ENCODE peak calls at places on chromosome 9, in five cellular contexts. C is left ventricle myocardium inferior, D is A549, H is GM13976, Z is GM23338. O is an unnamed sample.

GRCh38 chr9:5708414-5708813 is 79.5 kb downstream of the RIC1 start:
- DNase-seq in C (no peak), D (no peak), H (no peak), Z (no peak), O (no peak)

GRCh38 chr9:87336914-87337333 is 160.7 kb upstream of the DAPK1 start:
- DNase-seq in C (no peak), D (peak), H (peak), Z (peak), O (no peak)

GRCh38 chr9:101027733-101028345 is 688 bp upstream of the PLPPR1 start:
- DNase-seq in C (no peak), D (no peak), H (no peak), Z (no peak), O (no peak)

GRCh38 chr9:35814106-35814840 is 569 bp downstream of the HINT2 start:
- DNase-seq in C (peak), D (peak), H (peak), Z (peak), O (peak)

GRCh38 chr9:119559056-119559455 is 189.8 kb upstream of the BRINP1 start:
- DNase-seq in C (no peak), D (no peak), H (no peak), Z (no peak), O (no peak)

GRCh38 chr9:76516350-76516749 is 57.4 kb downstream of the GCNT1 start:
- DNase-seq in C (no peak), D (no peak), H (no peak), Z (no peak), O (no peak)

GRCh38 chr9:15295761-15296405 is 11.1 kb downstream of the TTC39B start:
- DNase-seq in C (no peak), D (peak), H (peak), Z (no peak), O (no peak)

GRCh38 chr9:92682269-92682668 is 12.3 kb upstream of the IPPK start:
- DNase-seq in C (no peak), D (no peak), H (no peak), Z (no peak), O (no peak)

GRCh38 chr9:130050472-130050871 is 3.2 kb upstream of the GPR107 start:
- DNase-seq in C (no peak), D (no peak), H (no peak), Z (no peak), O (no peak)

GRCh38 chr9:93308676-93309075 is 124.7 kb downstream of the WNK2 start:
- DNase-seq in C (no peak), D (no peak), H (no peak), Z (no peak), O (no peak)

GRCh38 chr9:32875242-32875641 is 91.9 kb downstream of the TMEM215 start:
- DNase-seq in C (no peak), D (no peak), H (no peak), Z (no peak), O (no peak)

DNA sequence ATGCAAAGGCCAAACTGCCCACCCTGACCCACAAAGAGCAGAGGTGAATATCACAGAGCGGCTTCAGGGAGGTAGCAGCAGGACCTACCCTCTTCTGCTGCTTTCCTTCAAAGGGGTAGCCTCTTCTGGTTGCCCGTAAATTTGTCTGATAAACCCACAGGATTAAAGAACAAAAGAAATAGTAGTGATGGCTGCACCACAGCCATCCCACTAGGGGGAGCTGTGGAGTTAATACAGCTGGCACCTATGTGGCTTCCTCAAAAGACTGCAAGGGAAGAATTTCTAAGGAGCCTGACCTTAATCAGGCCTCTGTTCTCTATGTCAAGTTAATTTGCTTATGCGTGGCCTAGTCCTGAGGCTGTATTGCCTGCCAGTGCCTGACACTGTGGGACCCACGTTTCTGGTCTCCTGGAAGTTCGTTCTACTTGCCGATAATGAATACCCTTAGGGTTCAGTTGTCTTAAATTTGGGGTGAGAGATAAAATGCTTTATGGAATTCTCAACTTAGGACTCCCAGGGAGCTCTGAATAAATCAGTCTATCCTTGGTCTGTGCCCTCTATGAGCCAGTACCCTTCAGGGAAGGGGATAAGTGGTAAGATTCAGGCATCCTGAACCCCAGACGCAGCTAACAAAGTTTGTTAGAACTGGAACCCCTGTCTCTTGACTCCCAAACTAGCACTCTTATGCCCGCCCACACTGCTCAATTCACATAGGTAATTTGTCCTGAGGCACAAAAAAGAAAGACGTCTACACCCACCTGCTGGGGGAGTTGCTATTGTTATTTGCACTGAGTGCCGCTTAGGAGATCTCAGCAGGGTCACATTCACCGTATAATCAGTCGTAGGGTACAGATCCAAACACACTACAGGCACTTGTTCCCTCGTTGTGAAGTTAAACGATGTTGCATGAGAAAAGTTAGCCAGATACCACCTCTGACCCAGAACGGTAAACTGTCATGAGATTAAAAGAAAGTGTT is 77.1 kb downstream of the SUSD1 start:
- DNase-seq in C (peak), D (peak), H (peak), Z (peak), O (no peak)
- TF ChIP-seq CTCF in C (peak), D (peak), H (peak), Z (peak), O (peak)

DNA sequence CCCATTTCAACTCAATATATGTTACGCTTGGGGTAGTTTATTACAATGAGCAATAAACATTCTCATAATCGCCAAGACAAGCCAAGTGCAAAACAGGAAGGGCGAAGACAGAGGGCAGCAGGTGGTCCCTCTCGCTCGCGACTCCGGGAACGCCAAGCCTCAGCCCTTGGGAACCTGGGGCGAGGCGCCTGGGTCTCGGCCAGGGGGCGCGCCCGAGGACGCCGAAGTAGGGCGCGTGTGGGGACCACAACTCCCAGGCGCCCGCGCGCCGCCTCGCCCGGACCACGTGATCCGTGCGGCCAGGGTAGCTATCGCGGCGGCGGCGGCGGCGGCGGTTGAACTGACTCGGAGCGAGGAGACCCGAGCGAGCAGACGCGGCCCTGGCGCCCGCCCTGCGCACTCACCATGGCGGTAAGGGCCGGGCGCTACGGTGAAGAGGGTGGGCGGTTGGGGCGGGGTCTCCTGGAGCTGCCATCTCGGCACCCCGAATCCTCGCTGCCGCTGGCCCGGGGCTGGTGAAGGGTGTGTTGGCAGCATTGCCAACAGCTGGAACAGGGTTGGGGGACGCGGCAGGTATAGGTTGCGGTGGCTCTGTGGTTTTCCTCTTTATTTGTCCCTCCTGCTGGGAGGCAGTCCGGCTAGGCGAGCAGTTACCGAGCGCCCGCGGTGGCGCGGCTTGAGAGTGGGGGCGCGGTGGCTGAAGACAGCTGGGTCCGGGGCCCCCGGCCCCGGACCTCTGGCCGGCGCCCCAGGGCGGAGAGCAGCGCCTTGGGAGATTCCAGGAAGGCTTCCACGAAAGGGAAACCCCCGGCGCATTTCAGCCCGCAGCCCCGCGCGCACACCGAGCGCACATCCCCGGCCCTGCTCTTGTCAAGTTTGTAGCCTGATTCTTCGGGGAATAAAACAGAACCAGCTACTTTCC is at the start of gene SLC31A2:
- DNase-seq in C (peak), D (peak), H (peak), Z (peak), O (peak)
- TF ChIP-seq CTCF in C (peak), D (peak), H (peak), Z (peak), O (no peak)

GRCh38 chr9:69204378-69204777 is 30.3 kb downstream of the TJP2 start:
- DNase-seq in C (no peak), D (no peak), H (no peak), Z (no peak), O (no peak)

GRCh38 chr9:69206047-69206446 is 32.0 kb downstream of the TJP2 start:
- DNase-seq in C (no peak), D (no peak), H (no peak), Z (no peak), O (no peak)

GRCh38 chr9:69204869-69205268 is 30.8 kb downstream of the TJP2 start:
- DNase-seq in C (peak), D (no peak), H (no peak), Z (peak), O (no peak)

GRCh38 chr9:69211424-69212036 is 37.5 kb downstream of the TJP2 start:
- DNase-seq in C (no peak), D (no peak), H (no peak), Z (no peak), O (no peak)

GRCh38 chr9:69207503-69207902 is 33.4 kb downstream of the TJP2 start:
- DNase-seq in C (peak), D (no peak), H (no peak), Z (peak), O (no peak)
- TF ChIP-seq CTCF in C (peak), D (no peak), H (no peak), Z (peak), O (no peak)

DNA sequence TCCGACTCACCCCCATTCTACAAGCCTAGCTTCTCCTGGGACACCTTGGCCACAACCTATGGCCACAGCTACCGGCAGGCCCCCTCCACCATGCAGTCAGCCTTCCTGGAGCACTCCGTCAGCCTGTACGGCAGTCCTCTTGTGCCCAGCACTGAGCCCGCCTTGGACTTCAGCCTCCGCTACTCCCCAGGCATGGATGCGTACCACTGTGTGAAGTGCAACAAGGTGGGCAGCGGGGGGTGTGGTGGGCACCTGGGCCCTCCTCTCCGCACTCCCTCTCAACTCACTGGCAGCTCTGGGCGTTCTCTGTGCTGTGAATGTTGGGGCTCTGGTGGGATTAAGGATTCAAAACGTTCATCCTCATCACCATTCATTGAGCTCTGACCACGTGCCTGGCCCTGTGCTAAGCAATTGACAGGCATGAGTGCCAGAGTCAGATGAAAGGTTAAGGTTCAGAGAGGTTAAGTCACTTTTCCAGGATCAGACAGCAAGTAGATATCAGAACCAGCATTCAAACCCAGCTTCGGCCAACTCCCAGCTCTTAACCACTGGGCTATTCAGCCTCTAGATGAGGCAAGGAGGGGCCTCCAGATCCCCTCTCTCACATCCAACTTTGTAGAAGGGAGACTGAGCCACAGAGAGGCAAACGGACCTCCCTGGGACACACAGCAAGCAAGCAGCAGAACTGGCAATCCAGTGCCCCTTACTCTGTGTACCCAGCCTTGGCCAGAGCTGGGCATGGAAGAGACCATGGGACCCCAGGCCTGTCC is 9.9 kb downstream of the GFI1B start:
- DNase-seq in C (no peak), D (no peak), H (no peak), Z (no peak), O (no peak)
- TF ChIP-seq CTCF in C (no peak), D (no peak), H (no peak), Z (no peak), O (no peak)

GRCh38 chr9:7360513-7360912 is 439.1 kb downstream of the DMAC1 start:
- DNase-seq in C (no peak), D (no peak), H (no peak), Z (peak), O (no peak)

GRCh38 chr9:7354704-7355103 is 444.9 kb downstream of the DMAC1 start:
- DNase-seq in C (no peak), D (no peak), H (no peak), Z (no peak), O (no peak)

GRCh38 chr9:7363777-7364477 is 435.7 kb downstream of the DMAC1 start:
- DNase-seq in C (no peak), D (no peak), H (no peak), Z (peak), O (no peak)

DNA sequence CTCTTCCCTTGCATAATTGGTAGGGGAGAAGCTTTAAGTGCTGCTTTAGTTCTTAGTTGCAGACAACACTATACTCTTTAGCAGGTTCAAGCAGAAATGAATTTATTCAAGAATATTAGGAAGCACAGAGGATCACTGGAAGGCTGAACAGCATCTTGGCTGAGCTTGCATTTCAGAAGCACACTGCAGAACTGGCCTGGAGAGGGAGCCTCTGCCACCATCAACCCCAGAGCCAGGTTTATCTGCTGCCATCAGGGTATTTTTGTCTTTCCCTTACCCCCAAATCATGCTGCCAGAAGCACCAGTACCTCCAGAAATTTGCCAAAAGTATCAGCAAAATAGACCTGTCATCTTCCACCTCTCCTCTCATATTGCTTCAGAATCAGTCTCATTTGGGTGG is 440.7 kb downstream of the DMAC1 start:
- DNase-seq in C (no peak), D (no peak), H (no peak), Z (peak), O (no peak)
- TF ChIP-seq CTCF in C (no peak), D (no peak), H (peak), Z (no peak), O (no peak)

DNA sequence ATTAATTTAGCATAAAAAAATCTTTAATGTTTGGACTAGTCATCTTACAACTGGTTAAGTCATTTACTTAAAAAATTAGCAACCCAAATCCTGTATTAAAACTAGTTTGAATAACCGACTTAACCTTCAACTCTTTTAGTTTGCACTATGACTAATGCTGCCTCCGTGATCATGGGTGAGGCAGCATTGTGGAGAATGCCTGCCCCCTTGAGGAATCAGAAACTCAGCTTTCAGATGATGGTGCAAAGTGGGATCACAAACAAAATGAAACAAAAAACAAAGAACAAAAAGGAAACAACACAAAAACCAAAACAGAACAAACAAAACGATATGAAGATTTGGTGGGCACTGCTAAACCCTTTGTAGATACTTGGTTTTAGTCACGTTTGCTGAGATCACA is 127.0 kb upstream of the PALM2AKAP2 start:
- DNase-seq in C (no peak), D (peak), H (no peak), Z (peak), O (no peak)
- TF ChIP-seq CTCF in C (peak), D (peak), H (no peak), Z (peak), O (no peak)

GRCh38 chr9:110059461-110059860 is 148.5 kb downstream of the C9orf152 start:
- DNase-seq in C (no peak), D (no peak), H (no peak), Z (no peak), O (no peak)

GRCh38 chr9:110056062-110056461 is 151.9 kb downstream of the C9orf152 start:
- DNase-seq in C (no peak), D (no peak), H (no peak), Z (no peak), O (no peak)

DNA sequence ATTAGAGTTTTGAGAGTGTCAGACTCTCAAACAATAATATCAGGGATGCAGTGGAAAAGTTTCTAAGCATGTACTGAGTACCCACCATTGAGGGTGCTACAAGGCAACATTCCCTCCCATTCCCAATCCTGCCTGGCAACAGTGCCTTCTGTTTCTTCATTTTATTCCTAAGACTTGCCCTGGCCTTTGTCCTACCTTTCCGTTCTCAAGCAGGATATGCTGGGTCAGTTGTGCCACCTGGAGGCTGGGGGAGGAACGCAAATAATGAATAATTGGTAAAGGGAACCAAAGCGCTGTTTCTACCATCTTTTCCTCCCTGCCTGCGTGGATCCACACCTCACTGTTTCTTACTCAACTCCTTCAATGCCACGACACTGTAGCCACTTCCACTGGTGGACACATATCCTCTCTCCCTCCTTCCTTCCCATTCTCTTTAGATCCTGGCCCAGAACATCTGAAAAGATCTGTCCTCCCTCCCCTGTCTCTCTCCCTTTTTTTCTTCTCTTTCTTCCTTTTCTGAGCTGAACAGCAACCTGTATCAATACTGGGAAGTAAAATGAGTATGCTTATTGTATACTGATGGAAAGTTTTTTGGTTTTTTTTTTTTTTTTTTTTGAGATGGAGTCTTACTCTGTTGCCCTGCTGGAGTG is 149.5 kb downstream of the C9orf152 start:
- DNase-seq in C (no peak), D (peak), H (peak), Z (peak), O (no peak)
- TF ChIP-seq CTCF in C (peak), D (peak), H (peak), Z (peak), O (peak)

O was measured in mesothelial cell of epicardium.